ENCODE peak calls at places on chromosomes 13 and 19, in nine cellular contexts. R, Z, C, B, P, K, O, X and J are unnamed samples.

GRCh38 chr13:40077396-40078027 is 422.1 kb downstream of the COG6 start:
- DNase-seq in Z (no peak), P (no peak), C (no peak), O (no peak), B (no peak), R (no peak), X (no peak), K (no peak), J (no peak)

GRCh38 chr13:94968040-94968756 is 255.9 kb upstream of the SOX21 start:
- DNase-seq in R (no peak), O (no peak), C (no peak), B (no peak), Z (no peak), P (peak; percentile 67), K (peak; percentile 9), X (no peak), J (no peak)

GRCh38 chr19:30273184-30273583 is 99.0 kb upstream of the ZNF536 start:
- DNase-seq in K (no peak), Z (no peak), C (no peak), B (no peak), X (no peak), O (no peak), P (no peak), R (no peak), J (no peak)

GRCh38 chr13:32334676-32335075 is 19.4 kb downstream of the BRCA2 start:
- DNase-seq in P (no peak), B (no peak), Z (no peak), O (no peak), R (no peak), C (no peak), K (no peak), X (no peak), J (no peak)

GRCh38 chr13:84121456-84121855 is 239.2 kb upstream of the SLITRK1 start:
- DNase-seq in R (no peak), P (no peak), X (no peak), K (no peak), Z (no peak), C (no peak), B (peak; percentile 5), O (no peak), J (peak; percentile 5)

GRCh38 chr19:55693336-55693974 is 18.4 kb downstream of the EPN1 start:
- DNase-seq in B (no peak), R (no peak), P (no peak), C (no peak), O (no peak), Z (peak; percentile 10), X (no peak), K (no peak), J (no peak)

GRCh38 chr13:99310382-99311031 is 3.3 kb upstream of the GPR183 start:
- DNase-seq in R (no peak), Z (no peak), P (no peak), O (no peak), X (no peak), K (no peak), C (no peak), B (peak; percentile 81), J (no peak)

GRCh38 chr13:67137044-67137735 is 92.9 kb downstream of the PCDH9 start:
- DNase-seq in C (no peak), Z (no peak), P (no peak), R (no peak), B (no peak), K (no peak), X (no peak), O (no peak), J (no peak)

GRCh38 chr13:110771194-110771593 is 57.7 kb downstream of the ING1 start:
- DNase-seq in O (peak; percentile 4), P (no peak), X (no peak), R (no peak), B (no peak), C (no peak), Z (no peak), K (no peak), J (no peak)